ENCODE peak calls at places on chromosomes 2 and 18, in eight cellular contexts. O is 8988T; Q is CD4-positive, alpha-beta memory T cell; E is Right ventricle myocardium inferior; V is heart left ventricle; G is activated T-cell treated with anti-CD3 and anti-CD28 coated beads, Interleukin-2, amount 50 U/mL, for 1 hour; U is pons; R is NCI-H226. J is an unnamed sample.

GRCh38 chr18:32135595-32135994 is 43.9 kb downstream of the RNF138 start:
- DNase-seq in O (no peak), Q (no peak), E (no peak), V (no peak), G (no peak), U (no peak), R (no peak), J (no peak)

GRCh38 chr2:99754215-99754614 is 264.4 kb upstream of the REV1 start:
- DNase-seq in O (no peak), Q (no peak), E (no peak), V (no peak), G (no peak), U (no peak), R (no peak), J (no peak)

GRCh38 chr2:238561230-238561629 is 134.5 kb downstream of the ASB1 start:
- DNase-seq in O (no peak), Q (no peak), E (no peak), V (no peak), G (no peak), U (no peak), R (no peak), J (no peak)

GRCh38 chr18:64331419-64331818 is 182.5 kb upstream of the LINC00305 start:
- DNase-seq in O (no peak), Q (no peak), E (no peak), V (no peak), G (no peak), U (no peak), R (no peak), J (no peak)

GRCh38 chr18:23867011-23867410 is 147.5 kb upstream of the TTC39C start:
- DNase-seq in O (no peak), Q (no peak), E (no peak), V (no peak), G (no peak), U (no peak), R (no peak), J (no peak)

GRCh38 chr2:220134756-220135534 is 507.5 kb downstream of the SLC4A3 start:
- DNase-seq in O (no peak), Q (no peak), E (no peak), V (no peak), G (no peak), U (no peak), R (peak), J (no peak)

GRCh38 chr2:16150456-16151280 is 210.3 kb downstream of the MYCN start:
- DNase-seq in O (no peak), Q (no peak), E (no peak), V (no peak), G (no peak), U (no peak), R (no peak), J (no peak)

GRCh38 chr2:238567067-238567855 is 140.5 kb downstream of the ASB1 start:
- DNase-seq in O (no peak), Q (no peak), E (no peak), V (no peak), G (no peak), U (no peak), R (no peak), J (no peak)

GRCh38 chr2:172972005-172972619 is 103.5 kb upstream of the MAP3K20 start:
- DNase-seq in O (peak), Q (peak), E (no peak), V (no peak), G (no peak), U (peak), R (no peak), J (no peak)

GRCh38 chr2:117858892-117859531 is 44.5 kb downstream of the DDX18 start:
- DNase-seq in O (no peak), Q (no peak), E (no peak), V (no peak), G (no peak), U (no peak), R (no peak), J (no peak)

GRCh38 chr2:197078535-197078934 is 152.0 kb upstream of the PGAP1 start:
- DNase-seq in O (no peak), Q (no peak), E (no peak), V (no peak), G (no peak), U (peak), R (no peak), J (no peak)

GRCh38 chr2:164954186-164954585 is 1.1 kb downstream of the SLC38A11 start:
- DNase-seq in O (no peak), Q (no peak), E (no peak), V (no peak), G (no peak), U (no peak), R (no peak), J (no peak)

GRCh38 chr18:62839874-62840713 is 124.8 kb downstream of the PHLPP1 start:
- DNase-seq in O (no peak), Q (no peak), E (no peak), V (no peak), G (no peak), U (no peak), R (no peak), J (no peak)

GRCh38 chr18:22914633-22915032 is 18.5 kb upstream of the RBBP8 start:
- DNase-seq in O (no peak), Q (no peak), E (no peak), V (no peak), G (no peak), U (no peak), R (no peak), J (no peak)

GRCh38 chr2:172364261-172364660 is 63.1 kb upstream of the ITGA6 start:
- DNase-seq in O (no peak), Q (no peak), E (no peak), V (no peak), G (no peak), U (no peak), R (no peak), J (no peak)

GRCh38 chr2:132404056-132404455 is 12.5 kb upstream of the GPR39 start:
- DNase-seq in O (no peak), Q (no peak), E (no peak), V (no peak), G (no peak), U (no peak), R (no peak), J (no peak)

GRCh38 chr2:96305979-96306308 is 598 bp upstream of the SNRNP200 start:
- DNase-seq in O (no peak), Q (no peak), E (no peak), V (no peak), G (no peak), U (no peak), R (no peak), J (no peak)

GRCh38 chr2:48954311-48954710 is 198.8 kb upstream of the LHCGR start:
- DNase-seq in O (no peak), Q (no peak), E (no peak), V (no peak), G (no peak), U (no peak), R (no peak), J (no peak)

GRCh38 chr18:60090170-60090569 is 190.4 kb downstream of the PMAIP1 start:
- DNase-seq in O (no peak), Q (no peak), E (no peak), V (no peak), G (no peak), U (peak), R (no peak), J (no peak)

GRCh38 chr18:51654441-51655326 is 457.2 kb upstream of the MEX3C start:
- DNase-seq in O (no peak), Q (no peak), E (no peak), V (no peak), G (no peak), U (no peak), R (no peak), J (no peak)

J was measured in breast epithelium.